ENCODE peak calls at places on chromosome 17, in ten cellular contexts. J is H7; O is Peyer's patch; G is right atrium auricular region; C is right cardiac atrium; R is upper lobe of left lung; F is A549; N is CD4-positive, alpha-beta memory T cell; L is BJ; U is epithelial cell of proximal tubule. T is an unnamed sample.

GRCh38 chr17:61399131-61400057 is at the start of gene TBX2:
- DNase-seq in J (peak; percentile 96), O (peak; percentile 63), G (peak; percentile 84), C (peak; percentile 87), R (peak; percentile 91), F (peak; percentile 92), N (no peak), L (no peak), U (no peak), T (no peak)

GRCh38 chr17:7955414-7956042 is 23.5 kb downstream of the CNTROB start:
- DNase-seq in J (no peak), O (no peak), G (no peak), C (no peak), R (no peak), F (no peak), N (no peak), L (no peak), U (no peak), T (no peak)

GRCh38 chr17:36608794-36609497 is 7.6 kb downstream of the MRM1 start:
- DNase-seq in J (peak; percentile 80), O (peak; percentile 71), G (peak; percentile 65), C (peak; percentile 55), R (no peak), F (peak; percentile 62), N (no peak), L (no peak), U (no peak), T (no peak)

GRCh38 chr17:2690165-2691068 is 21.1 kb downstream of the CLUH start:
- DNase-seq in J (peak; percentile 70), O (peak; percentile 49), G (peak; percentile 53), C (no peak), R (peak; percentile 77), F (no peak), N (no peak), L (no peak), U (no peak), T (no peak)

GRCh38 chr17:74049167-74049797 is 154.2 kb upstream of the RPL38 start:
- DNase-seq in J (no peak), O (no peak), G (no peak), C (no peak), R (no peak), F (no peak), N (no peak), L (no peak), U (no peak), T (no peak)

GRCh38 chr17:34358631-34359030 is 2.4 kb downstream of the CCL13 start:
- DNase-seq in J (no peak), O (no peak), G (no peak), C (no peak), R (no peak), F (no peak), N (no peak), L (no peak), U (no peak), T (no peak)

GRCh38 chr17:2181206-2181983 is 122.2 kb downstream of the SMG6 start:
- DNase-seq in J (no peak), O (no peak), G (peak; percentile 86), C (peak; percentile 85), R (no peak), F (no peak), N (no peak), L (no peak), U (no peak), T (no peak)

GRCh38 chr17:74212913-74213791 is at the start of gene TTYH2:
- DNase-seq in J (peak; percentile 96), O (peak; percentile 92), G (peak; percentile 91), C (peak; percentile 90), R (peak; percentile 96), F (peak; percentile 77), N (peak; percentile 73), L (peak; percentile 34), U (no peak), T (peak; percentile 64)

GRCh38 chr17:9875441-9875840 is 29.6 kb downstream of the RCVRN start:
- DNase-seq in J (peak; percentile 67), O (no peak), G (no peak), C (no peak), R (no peak), F (no peak), N (no peak), L (peak; percentile 50), U (peak; percentile 15), T (no peak)

GRCh38 chr17:64938925-64939474 is 19.7 kb upstream of the LRRC37A3 start:
- DNase-seq in J (peak; percentile 86), O (peak; percentile 82), G (no peak), C (peak; percentile 47), R (peak; percentile 83), F (peak; percentile 66), N (peak; percentile 9), L (no peak), U (no peak), T (no peak)

GRCh38 chr17:50871369-50871768 is 5.2 kb upstream of the TOB1 start:
- DNase-seq in J (no peak), O (peak; percentile 62), G (no peak), C (no peak), R (no peak), F (no peak), N (peak; percentile 79), L (no peak), U (no peak), T (peak; percentile 32)

GRCh38 chr17:49031965-49032928 is 35.1 kb downstream of the IGF2BP1 start:
- DNase-seq in J (peak; percentile 88), O (peak; percentile 65), G (no peak), C (no peak), R (no peak), F (peak; percentile 87), N (peak; percentile 43), L (no peak), U (peak; percentile 22), T (no peak)

DNA sequence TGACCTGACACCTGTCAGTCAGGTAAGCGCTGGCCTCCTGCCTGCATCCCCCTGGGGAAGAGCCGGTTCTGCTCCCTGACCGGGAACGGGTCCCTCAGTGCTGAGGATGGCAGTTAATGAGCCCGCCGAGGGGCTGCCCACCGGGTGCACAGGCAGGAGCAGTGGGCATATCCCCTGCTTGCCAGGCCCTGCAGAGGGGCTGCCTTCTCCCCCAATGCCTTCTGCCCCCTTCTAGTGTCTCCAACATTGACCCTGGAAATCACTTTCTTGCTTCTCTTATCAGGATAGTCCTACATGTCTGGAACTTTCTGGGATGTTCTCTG is 388.5 kb downstream of the SEC14L1 start:
- DNase-seq in J (no peak), O (no peak), G (no peak), C (no peak), R (no peak), F (no peak), N (no peak), L (no peak), U (no peak), T (no peak)
- H3K4me3 ChIP-seq in J (peak overlapping the region; percentile 59), O (no peak overlapping the region), G (no peak overlapping the region), C (no peak overlapping the region), R (no peak overlapping the region), F (no peak overlapping the region), N (no peak overlapping the region), L (no peak overlapping the region), U (no peak overlapping the region), T (no peak overlapping the region)

GRCh38 chr17:42422958-42423712 is at the start of gene CAVIN1:
- DNase-seq in J (peak; percentile 99), O (peak; percentile 93), G (peak; percentile 98), C (peak; percentile 99), R (peak; percentile 97), F (peak; percentile 97), N (no peak), L (peak; percentile 91), U (no peak), T (no peak)
- H3K4me3 ChIP-seq in J (peak within 1 kb of the TSS; percentile 63), O (peak within 1 kb of the TSS; percentile 61), G (peak within 1 kb of the TSS; percentile 94), C (peak within 1 kb of the TSS; percentile 87), R (peak within 1 kb of the TSS; percentile 64), F (peak within 1 kb of the TSS; percentile 93), N (no peak within 1 kb of the TSS), L (peak within 1 kb of the TSS; percentile 64), U (peak within 1 kb of the TSS; percentile 69), T (peak within 1 kb of the TSS; percentile 52)

DNA sequence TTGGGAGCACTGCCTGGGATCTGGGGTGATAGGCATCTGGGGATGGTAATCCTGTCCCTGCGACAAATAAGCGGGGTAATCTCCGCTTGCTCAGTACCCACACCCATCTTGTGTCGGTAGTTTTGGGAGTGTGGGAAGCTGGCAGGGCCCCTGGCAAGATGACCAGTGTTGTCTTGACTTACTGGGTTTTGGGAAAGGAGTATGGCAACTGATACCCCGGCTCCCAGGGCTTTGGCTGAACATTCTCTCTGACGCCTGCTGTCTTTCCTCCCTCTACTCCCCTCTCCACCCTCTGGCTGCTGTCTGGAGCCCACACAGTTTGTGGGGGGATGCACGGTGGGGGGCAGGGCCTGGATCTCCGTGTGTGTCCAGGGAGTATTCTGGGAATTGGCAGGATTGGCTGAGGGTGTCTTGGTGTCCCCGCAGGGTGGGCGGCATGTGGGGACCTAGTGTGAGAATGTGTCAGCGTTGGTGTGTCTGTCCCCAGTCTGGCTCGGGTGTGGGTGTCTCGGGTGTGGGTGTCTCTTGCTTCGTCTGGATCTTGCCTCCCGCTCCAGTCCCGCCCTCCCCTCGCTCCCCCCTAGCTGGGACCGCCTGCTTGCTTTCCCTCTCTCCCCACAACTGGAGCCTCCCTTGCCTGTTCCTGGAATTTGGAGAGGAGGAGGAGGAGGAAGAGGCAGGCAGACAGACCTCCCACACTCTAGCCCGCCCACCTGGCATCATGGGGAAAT is 12.0 kb downstream of the RARA start:
- DNase-seq in J (peak; percentile 48), O (peak; percentile 67), G (peak; percentile 91), C (peak; percentile 85), R (no peak), F (no peak), N (peak; percentile 42), L (no peak), U (no peak), T (peak; percentile 69)
- H3K4me3 ChIP-seq in J (no peak overlapping the region), O (peak overlapping the region; percentile 97), G (peak overlapping the region; percentile 8), C (no peak overlapping the region), R (peak overlapping the region; percentile 92), F (no peak overlapping the region), N (peak overlapping the region; percentile 95), L (peak overlapping the region; percentile 19), U (no peak overlapping the region), T (peak overlapping the region; percentile 95)

GRCh38 chr17:80263253-80264047 is 2.8 kb downstream of the RNF213 start:
- DNase-seq in J (peak; percentile 70), O (peak; percentile 97), G (peak; percentile 94), C (peak; percentile 85), R (no peak), F (peak; percentile 75), N (peak; percentile 81), L (no peak), U (peak; percentile 67), T (peak; percentile 71)
- H3K4me3 ChIP-seq in J (no peak overlapping the region), O (peak overlapping the region; percentile 65), G (peak overlapping the region; percentile 29), C (peak overlapping the region; percentile 26), R (peak overlapping the region; percentile 55), F (peak overlapping the region; percentile 94), N (peak overlapping the region; percentile 51), L (peak overlapping the region; percentile 19), U (peak overlapping the region; percentile 92), T (peak overlapping the region; percentile 77)

T was measured in effector memory CD4-positive, alpha-beta T cell.